ENCODE peak calls at places on chromosome 11, in eight cellular contexts. Z, J, U, V, O, F, C and L are unnamed samples.

GRCh38 chr11:127843483-127844396 is 743.6 kb downstream of the ETS1 start:
- DNase-seq in Z (peak), J (peak), U (peak), V (peak), O (peak), F (peak), C (peak), L (peak)

GRCh38 chr11:88709567-88709966 is 356.2 kb downstream of the GRM5 start:
- DNase-seq in Z (no peak), J (no peak), U (no peak), V (no peak), O (no peak), F (peak), C (no peak), L (no peak)

GRCh38 chr11:36365937-36366336 is 69.8 kb downstream of the PRR5L start:
- DNase-seq in Z (no peak), J (no peak), U (no peak), V (no peak), O (no peak), F (no peak), C (no peak), L (no peak)

GRCh38 chr11:48005133-48005532 is 24.8 kb downstream of the PTPRJ start:
- DNase-seq in Z (no peak), J (no peak), U (no peak), V (no peak), O (no peak), F (no peak), C (no peak), L (peak)

GRCh38 chr11:7116370-7116769 is 27.6 kb downstream of the RBMXL2 start:
- DNase-seq in Z (no peak), J (no peak), U (no peak), V (no peak), O (no peak), F (no peak), C (no peak), L (no peak)

GRCh38 chr11:64665381-64665780 is 57.6 kb downstream of the NRXN2 start:
- DNase-seq in Z (no peak), J (no peak), U (no peak), V (no peak), O (no peak), F (no peak), C (no peak), L (no peak)

GRCh38 chr11:125952973-125953372 is 7.1 kb downstream of the VSIG10L2 start:
- DNase-seq in Z (no peak), J (no peak), U (no peak), V (no peak), O (peak), F (no peak), C (peak), L (no peak)

GRCh38 chr11:61861634-61862033 is 29.7 kb downstream of the FADS3 start:
- DNase-seq in Z (no peak), J (no peak), U (no peak), V (no peak), O (peak), F (no peak), C (no peak), L (no peak)

GRCh38 chr11:2577071-2578005 is 122.5 kb downstream of the KCNQ1OT1 start:
- DNase-seq in Z (no peak), J (no peak), U (no peak), V (no peak), O (peak), F (no peak), C (no peak), L (no peak)

GRCh38 chr11:57214087-57214395 is 23.0 kb downstream of the APLNR start:
- DNase-seq in Z (no peak), J (no peak), U (no peak), V (no peak), O (no peak), F (no peak), C (no peak), L (no peak)

GRCh38 chr11:100689141-100689540 is 2.1 kb downstream of the ARHGAP42 start:
- DNase-seq in Z (no peak), J (no peak), U (no peak), V (no peak), O (no peak), F (no peak), C (no peak), L (no peak)

GRCh38 chr11:61007383-61007970 is 36.0 kb downstream of the CD6 start:
- DNase-seq in Z (no peak), J (no peak), U (no peak), V (no peak), O (no peak), F (no peak), C (peak), L (no peak)

GRCh38 chr11:118434553-118435232 is 1.6 kb upstream of the KMT2A start:
- DNase-seq in Z (no peak), J (no peak), U (peak), V (no peak), O (no peak), F (peak), C (peak), L (peak)

GRCh38 chr11:120304526-120304925 is 20.6 kb upstream of the TLCD5 start:
- DNase-seq in Z (no peak), J (no peak), U (no peak), V (no peak), O (no peak), F (no peak), C (no peak), L (no peak)

GRCh38 chr11:15166204-15166603 is 51.5 kb downstream of the INSC start:
- DNase-seq in Z (no peak), J (no peak), U (no peak), V (no peak), O (no peak), F (no peak), C (no peak), L (no peak)